ENCODE peak calls at places on chromosome 10, in six cellular contexts. S is spleen; D is fibroblast of lung; I is stimulated activated CD8-positive, alpha-beta memory T cell treated with anti-CD3 and anti-CD28 coated beads, Interleukin-12 subunit alpha, Interleukin-12 subunit beta, amount 100 ng/mL, for 4 hours; T is NCI-H748 treated with DMSO at 0.1 percent for 48 hours; P is endothelial cell. X is an unnamed sample.

GRCh38 chr10:88661577-88661976 is 2.7 kb upstream of the LIPF start:
- DNase-seq in S (no peak), D (no peak), I (no peak), T (no peak), P (no peak), X (no peak)

GRCh38 chr10:116772901-116773300 is 30.5 kb upstream of the HSPA12A start:
- DNase-seq in S (no peak), D (no peak), I (no peak), T (no peak), P (no peak), X (no peak)

GRCh38 chr10:97321032-97321806 is 2.1 kb downstream of the FRAT1 start:
- DNase-seq in S (peak), D (no peak), I (no peak), T (no peak), P (peak), X (peak)

GRCh38 chr10:114859227-114859626 is 37.6 kb downstream of the FHIP2A start:
- DNase-seq in S (no peak), D (peak), I (no peak), T (no peak), P (no peak), X (no peak)

GRCh38 chr10:6299234-6299633 is 96.5 kb downstream of the PFKFB3 start:
- DNase-seq in S (no peak), D (peak), I (no peak), T (no peak), P (no peak), X (no peak)

GRCh38 chr10:74704629-74705360 is 121.6 kb upstream of the KAT6B start:
- DNase-seq in S (no peak), D (peak), I (no peak), T (peak), P (no peak), X (no peak)

GRCh38 chr10:3091346-3091787 is 24.0 kb downstream of the PFKP start:
- DNase-seq in S (no peak), D (peak), I (no peak), T (no peak), P (no peak), X (no peak)

GRCh38 chr10:66627156-66627555 is 298.7 kb upstream of the LRRTM3 start:
- DNase-seq in S (no peak), D (peak), I (no peak), T (no peak), P (peak), X (no peak)

GRCh38 chr10:102773320-102773719 is 29.6 kb downstream of the WBP1L start:
- DNase-seq in S (no peak), D (no peak), I (no peak), T (no peak), P (no peak), X (no peak)

GRCh38 chr10:58438340-58438739 is 53.1 kb downstream of the TFAM start:
- DNase-seq in S (no peak), D (peak), I (no peak), T (no peak), P (no peak), X (no peak)

GRCh38 chr10:126468467-126468866 is 80.2 kb upstream of the ADAM12 start:
- DNase-seq in S (no peak), D (no peak), I (no peak), T (no peak), P (no peak), X (no peak)

GRCh38 chr10:13813540-13813939 is 226.8 kb downstream of the PRPF18 start:
- DNase-seq in S (no peak), D (no peak), I (no peak), T (peak), P (no peak), X (no peak)

GRCh38 chr10:63885159-63885558 is 364.0 kb downstream of the REEP3 start:
- DNase-seq in S (no peak), D (no peak), I (no peak), T (no peak), P (no peak), X (no peak)

GRCh38 chr10:116613486-116613885 is 7.3 kb upstream of the PNLIPRP2 start:
- DNase-seq in S (no peak), D (no peak), I (no peak), T (no peak), P (no peak), X (no peak)

GRCh38 chr10:34916368-34916767 is 101.3 kb upstream of the PARD3 start:
- DNase-seq in S (no peak), D (peak), I (no peak), T (no peak), P (no peak), X (no peak)

GRCh38 chr10:121732676-121733445 is 134.6 kb upstream of the FGFR2 start:
- DNase-seq in S (no peak), D (no peak), I (no peak), T (no peak), P (no peak), X (no peak)

GRCh38 chr10:71964669-71965515 is 697 bp downstream of the CHST3 start:
- DNase-seq in S (no peak), D (peak), I (no peak), T (peak), P (peak), X (no peak)

GRCh38 chr10:86321568-86321967 is 45.0 kb downstream of the GRID1 start:
- DNase-seq in S (peak), D (no peak), I (no peak), T (no peak), P (no peak), X (no peak)

GRCh38 chr10:30349967-30350735 is 1.1 kb upstream of the MTPAP start:
- DNase-seq in S (no peak), D (no peak), I (no peak), T (no peak), P (no peak), X (no peak)

GRCh38 chr10:55897436-55897835 is 463.6 kb downstream of the ZWINT start:
- DNase-seq in S (no peak), D (no peak), I (no peak), T (no peak), P (no peak), X (no peak)

GRCh38 chr10:14569274-14570060 is 205.2 kb downstream of the FAM107B start:
- DNase-seq in S (peak), D (no peak), I (no peak), T (no peak), P (no peak), X (no peak)

GRCh38 chr10:129703287-129704137 is 236.5 kb downstream of the MGMT start:
- DNase-seq in S (no peak), D (no peak), I (no peak), T (no peak), P (no peak), X (no peak)

GRCh38 chr10:51159841-51160240 is 85.6 kb downstream of the PRKG1 start:
- DNase-seq in S (no peak), D (peak), I (no peak), T (no peak), P (no peak), X (no peak)

GRCh38 chr10:128242641-128243040 is 116.4 kb upstream of the MKI67 start:
- DNase-seq in S (no peak), D (no peak), I (no peak), T (no peak), P (peak), X (no peak)

GRCh38 chr10:29663718-29664117 is 28.9 kb upstream of the SVIL start:
- DNase-seq in S (no peak), D (no peak), I (no peak), T (no peak), P (no peak), X (no peak)

GRCh38 chr10:86160890-86161585 is 205.6 kb downstream of the GRID1 start:
- DNase-seq in S (peak), D (no peak), I (no peak), T (no peak), P (no peak), X (no peak)

GRCh38 chr10:88409236-88409635 is 173.9 kb downstream of the RNLS start:
- DNase-seq in S (no peak), D (peak), I (no peak), T (no peak), P (no peak), X (no peak)

GRCh38 chr10:49550563-49550962 is 11.6 kb upstream of the ERCC6 start:
- DNase-seq in S (no peak), D (peak), I (no peak), T (no peak), P (no peak), X (no peak)

GRCh38 chr10:68790476-68790875 is 36.9 kb upstream of the STOX1 start:
- DNase-seq in S (no peak), D (no peak), I (no peak), T (no peak), P (no peak), X (no peak)

GRCh38 chr10:62306663-62307062 is 38.0 kb upstream of the RTKN2 start:
- DNase-seq in S (peak), D (peak), I (no peak), T (no peak), P (peak), X (no peak)

GRCh38 chr10:45463244-45464116 is 89.5 kb downstream of the ALOX5 start:
- DNase-seq in S (peak), D (peak), I (no peak), T (no peak), P (no peak), X (peak)

GRCh38 chr10:8389630-8390029 is 335.1 kb downstream of the GATA3 start:
- DNase-seq in S (no peak), D (peak), I (no peak), T (no peak), P (no peak), X (no peak)